ENCODE peak calls at places on chromosomes 2 and 18, in eight cellular contexts. B is Caco-2; S is activated T-helper 1 cell treated with anti-CD3 and anti-CD28 coated beads, Interleukin-12 subunit alpha, Interleukin-12 subunit beta, Interleukin-2, Interleukin-4 antibody, amounts not matched to agents 30 ng/mL and 10 ng/mL and 1 ng/mL, durations not matched to agents 14 hours and 24 hours and 36 hours; I is anterior cingulate cortex; V is CD4-positive, alpha-beta T cell; T is EH; J is keratinocyte; P is fibroblast of pulmonary artery. A is an unnamed sample.

GRCh38 chr2:129056309-129056958 is 737.8 kb upstream of the HS6ST1 start:
- DNase-seq in B (no peak), S (no peak), I (no peak), V (no peak), T (no peak), J (peak; percentile 96), P (no peak), A (no peak)

GRCh38 chr2:9087151-9087681 is 83.7 kb upstream of the MBOAT2 start:
- DNase-seq in B (no peak), S (no peak), I (no peak), V (no peak), T (peak; percentile 69), J (no peak), P (no peak), A (no peak)

GRCh38 chr2:67857836-67858235 is 205.0 kb downstream of the C1D start:
- DNase-seq in B (no peak), S (no peak), I (no peak), V (no peak), T (no peak), J (no peak), P (no peak), A (no peak)

GRCh38 chr2:181673178-181673577 is 7.1 kb downstream of the NEUROD1 start:
- DNase-seq in B (no peak), S (no peak), I (no peak), V (no peak), T (no peak), J (no peak), P (no peak), A (no peak)

GRCh38 chr18:28065031-28065792 is 111.7 kb downstream of the CDH2 start:
- DNase-seq in B (peak; percentile 28), S (no peak), I (no peak), V (no peak), T (peak; percentile 97), J (no peak), P (peak; percentile 98), A (no peak)

GRCh38 chr2:15714609-15715008 is 122.9 kb downstream of the DDX1 start:
- DNase-seq in B (no peak), S (no peak), I (no peak), V (no peak), T (no peak), J (no peak), P (no peak), A (no peak)

GRCh38 chr18:75477913-75478312 is 50.4 kb upstream of the SMIM21 start:
- DNase-seq in B (no peak), S (no peak), I (no peak), V (no peak), T (peak; percentile 60), J (peak; percentile 4), P (peak; percentile 42), A (no peak)

GRCh38 chr2:98548920-98549818 is 59.1 kb downstream of the COA5 start:
- DNase-seq in B (no peak), S (no peak), I (no peak), V (no peak), T (no peak), J (no peak), P (no peak), A (no peak)

GRCh38 chr2:131156452-131157149 is 51.5 kb downstream of the PLEKHB2 start:
- DNase-seq in B (no peak), S (no peak), I (no peak), V (no peak), T (no peak), J (no peak), P (no peak), A (no peak)

GRCh38 chr2:36820942-36821605 is 124.6 kb downstream of the VIT start:
- DNase-seq in B (no peak), S (no peak), I (no peak), V (no peak), T (no peak), J (no peak), P (no peak), A (no peak)

GRCh38 chr2:240532032-240532775 is 25.6 kb downstream of the ANKMY1 start:
- DNase-seq in B (no peak), S (no peak), I (no peak), V (no peak), T (peak; percentile 8), J (no peak), P (no peak), A (no peak)

GRCh38 chr2:68706637-68707036 is 28.0 kb upstream of the ARHGAP25 start:
- DNase-seq in B (no peak), S (no peak), I (no peak), V (no peak), T (no peak), J (no peak), P (no peak), A (no peak)

GRCh38 chr2:196239622-196240587 is 68.5 kb upstream of the STK17B start:
- DNase-seq in B (no peak), S (peak; percentile 83), I (no peak), V (peak; percentile 67), T (peak; percentile 77), J (peak; percentile 76), P (peak; percentile 88), A (peak; percentile 19)

GRCh38 chr2:84022810-84023431 is 436.2 kb downstream of the SUCLG1 start:
- DNase-seq in B (peak; percentile 74), S (no peak), I (no peak), V (no peak), T (peak; percentile 38), J (peak; percentile 5), P (peak; percentile 58), A (no peak)

GRCh38 chr2:31335921-31336570 is 78.5 kb downstream of the XDH start:
- DNase-seq in B (no peak), S (no peak), I (no peak), V (no peak), T (peak; percentile 96), J (peak; percentile 56), P (peak; percentile 61), A (no peak)

GRCh38 chr18:45066868-45067267 is 386.2 kb downstream of the SETBP1 start:
- DNase-seq in B (no peak), S (no peak), I (no peak), V (no peak), T (peak; percentile 12), J (no peak), P (peak; percentile 0), A (no peak)

GRCh38 chr2:186977433-186978045 is 128.6 kb upstream of the ZSWIM2 start:
- DNase-seq in B (no peak), S (no peak), I (no peak), V (no peak), T (no peak), J (no peak), P (no peak), A (no peak)

GRCh38 chr2:54461251-54461650 is 5.1 kb downstream of the SPTBN1 start:
- DNase-seq in B (no peak), S (no peak), I (no peak), V (no peak), T (no peak), J (no peak), P (peak; percentile 87), A (no peak)

GRCh38 chr2:54568876-54569298 is 112.8 kb downstream of the SPTBN1 start:
- DNase-seq in B (no peak), S (no peak), I (no peak), V (no peak), T (no peak), J (no peak), P (no peak), A (no peak)

GRCh38 chr18:60754413-60754812 is 381.8 kb upstream of the MC4R start:
- DNase-seq in B (no peak), S (no peak), I (no peak), V (no peak), T (no peak), J (no peak), P (no peak), A (no peak)

GRCh38 chr2:85710687-85711577 is 16.8 kb downstream of the GNLY start:
- DNase-seq in B (no peak), S (no peak), I (no peak), V (no peak), T (no peak), J (no peak), P (peak; percentile 55), A (no peak)